ENCODE peak calls at places on chromosome 17, in four cellular contexts. G is transverse colon, P is H1, W is heart left ventricle. S is an unnamed sample.

GRCh38 chr17:20156196-20157077 is 147.3 kb downstream of the SPECC1 start:
- DNase-seq in G (peak), P (no peak), W (no peak), S (peak)

GRCh38 chr17:78174870-78175642 is 6.7 kb downstream of the SYNGR2 start:
- DNase-seq in G (peak), P (no peak), W (no peak), S (no peak)

GRCh38 chr17:69609495-69610315 is 195.2 kb downstream of the MAP2K6 start:
- DNase-seq in G (no peak), P (peak), W (no peak), S (no peak)

GRCh38 chr17:75077490-75078096 is 10.2 kb upstream of the SLC16A5 start:
- DNase-seq in G (peak), P (no peak), W (peak), S (peak)

GRCh38 chr17:17758443-17758842 is 77.2 kb downstream of the RAI1 start:
- DNase-seq in G (no peak), P (no peak), W (no peak), S (no peak)

GRCh38 chr17:17349724-17350106 is 46.5 kb downstream of the NT5M start:
- DNase-seq in G (no peak), P (no peak), W (no peak), S (no peak)

GRCh38 chr17:62996221-62996620 is 30.2 kb downstream of the TANC2 start:
- DNase-seq in G (no peak), P (no peak), W (no peak), S (no peak)

GRCh38 chr17:21007646-21008045 is 35.2 kb downstream of the USP22 start:
- DNase-seq in G (no peak), P (no peak), W (no peak), S (no peak)

GRCh38 chr17:35879748-35880654 is at the start of gene CCL5:
- DNase-seq in G (peak), P (no peak), W (no peak), S (no peak)

GRCh38 chr17:81302861-81303326 is 7.8 kb upstream of the SLC38A10 start:
- DNase-seq in G (no peak), P (no peak), W (no peak), S (no peak)

GRCh38 chr17:3834811-3835210 is 11.2 kb downstream of the NCBP3 start:
- DNase-seq in G (no peak), P (no peak), W (no peak), S (no peak)

GRCh38 chr17:10447035-10447931 is 22.1 kb downstream of the MYH4 start:
- DNase-seq in G (peak), P (no peak), W (no peak), S (no peak)

GRCh38 chr17:5825717-5826330 is 241.5 kb upstream of the NLRP1 start:
- DNase-seq in G (no peak), P (no peak), W (no peak), S (no peak)

GRCh38 chr17:80884811-80885210 is 106.8 kb upstream of the CHMP6 start:
- DNase-seq in G (no peak), P (no peak), W (peak), S (no peak)

GRCh38 chr17:36092228-36092627 is 2.3 kb upstream of the CCL3 start:
- DNase-seq in G (no peak), P (no peak), W (no peak), S (no peak)

GRCh38 chr17:1997587-1998425 is 27.3 kb downstream of the RTN4RL1 start:
- DNase-seq in G (peak), P (no peak), W (no peak), S (peak)

GRCh38 chr17:68809148-68809547 is 146.0 kb downstream of the ABCA8 start:
- DNase-seq in G (no peak), P (no peak), W (no peak), S (no peak)

GRCh38 chr17:29590261-29590978 is 972 bp upstream of the GIT1 start:
- DNase-seq in G (peak), P (no peak), W (peak), S (no peak)

GRCh38 chr17:33228548-33228947 is 64.5 kb downstream of the ASIC2 start:
- DNase-seq in G (no peak), P (no peak), W (peak), S (no peak)

GRCh38 chr17:8362651-8363332 is 13.7 kb downstream of the KRABD2 start:
- DNase-seq in G (no peak), P (no peak), W (no peak), S (no peak)

GRCh38 chr17:65588194-65588808 is 26.9 kb upstream of the AXIN2 start:
- DNase-seq in G (peak), P (no peak), W (peak), S (peak)

GRCh38 chr17:37339321-37339720 is 36.5 kb upstream of the C17orf78 start:
- DNase-seq in G (no peak), P (no peak), W (no peak), S (no peak)

DNA sequence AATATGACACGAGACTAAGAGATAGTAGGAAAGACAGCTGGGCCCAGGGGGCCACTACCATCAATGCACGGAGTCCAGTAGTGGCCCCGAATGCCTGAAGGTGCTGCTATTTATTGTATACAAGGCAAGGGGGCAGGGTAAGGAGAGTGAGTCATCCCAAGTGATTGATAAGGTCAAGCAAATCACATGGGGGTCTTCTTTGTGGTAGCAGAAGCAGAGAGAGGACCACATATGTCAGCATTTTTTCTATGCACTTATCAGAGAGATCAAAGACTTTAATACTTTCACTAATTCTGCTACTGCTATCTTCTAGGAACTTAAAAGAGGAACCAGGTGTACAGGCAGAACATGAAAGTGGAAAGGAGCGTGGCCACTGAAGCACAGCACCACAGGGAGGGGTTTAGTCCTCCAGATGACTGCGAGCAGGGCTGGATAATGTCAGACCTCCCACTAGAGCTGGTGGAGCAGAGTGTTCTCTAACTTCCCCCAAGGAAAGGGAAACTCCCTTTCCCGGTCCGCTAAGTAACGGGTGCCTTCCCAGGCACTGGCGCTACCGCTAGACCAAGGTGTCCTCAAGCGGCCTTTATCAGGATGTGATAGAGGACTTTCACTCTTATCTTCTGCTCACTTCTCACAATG is 26.4 kb upstream of the ARL4D start:
- DNase-seq in G (peak), P (no peak), W (peak), S (no peak)
- TF ChIP-seq POLR2A in G (no peak), P (no peak), W (no peak), S (no peak)

GRCh38 chr17:71184716-71185115 is 936.1 kb upstream of the SOX9 start:
- DNase-seq in G (no peak), P (no peak), W (peak), S (no peak)
- TF ChIP-seq CTCF in G (no peak), P (no peak), W (no peak), S (no peak)

DNA sequence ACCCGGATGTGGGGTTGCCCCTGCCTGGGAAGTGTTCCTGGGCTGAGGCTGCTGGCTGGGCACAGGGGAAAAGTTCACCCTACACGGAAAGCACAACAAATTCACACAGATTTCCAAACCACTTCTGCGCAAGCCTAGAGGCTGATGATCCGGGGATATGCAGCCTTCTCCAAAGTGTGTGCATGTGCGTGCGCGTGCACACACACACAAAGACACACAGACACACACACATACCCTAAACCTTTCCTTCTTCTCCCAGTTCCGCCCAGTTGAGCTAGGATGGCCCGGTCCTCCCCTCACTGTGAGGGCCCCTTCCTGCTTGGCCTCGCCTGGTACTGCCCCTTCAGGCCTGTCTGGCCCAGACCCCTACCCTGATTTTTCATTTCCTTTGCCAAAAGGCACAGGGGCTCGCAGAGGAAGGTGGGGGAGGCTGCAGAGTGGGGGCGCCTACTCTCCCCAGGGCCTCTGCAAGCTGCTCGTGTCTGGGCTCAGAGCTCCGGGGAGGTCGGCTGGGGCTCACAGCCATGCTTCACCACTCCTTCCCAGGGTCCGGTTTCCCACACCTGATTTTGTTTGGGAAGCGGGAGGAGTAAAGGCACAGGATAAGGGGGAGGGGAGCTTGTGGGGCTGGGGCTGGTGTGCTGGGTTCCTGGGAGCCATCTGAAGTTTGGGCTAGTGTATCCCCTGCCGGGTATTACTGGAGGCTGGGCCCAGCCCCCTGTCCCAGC is 144.7 kb downstream of the ENGASE start:
- DNase-seq in G (no peak), P (no peak), W (no peak), S (no peak)
- H3K4me3 ChIP-seq in G (no peak), P (no peak), W (no peak), S (no peak)

GRCh38 chr17:50708050-50709000 is 611 bp upstream of the ANKRD40 start:
- DNase-seq in G (no peak), P (no peak), W (no peak), S (no peak)
- TF ChIP-seq POLR2A in G (peak), P (no peak), W (no peak), S (no peak)

DNA sequence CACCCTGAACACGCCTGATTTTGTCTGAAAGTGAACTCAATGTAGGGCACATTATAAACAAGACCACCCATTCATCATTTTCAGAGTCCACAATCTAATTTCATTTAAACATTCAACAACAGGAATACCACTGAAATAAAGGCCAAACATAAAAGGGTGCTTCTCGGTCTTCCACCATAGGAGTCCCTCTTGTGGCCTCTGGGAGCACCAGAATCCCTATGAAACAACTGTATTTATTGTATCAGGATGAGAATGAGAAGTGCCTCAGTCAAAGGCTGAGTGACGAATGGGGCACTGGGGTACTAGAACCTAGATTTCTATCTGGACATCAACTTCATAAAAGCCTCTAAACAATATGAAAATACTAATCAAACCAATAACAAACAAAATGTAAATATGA is 40.4 kb downstream of the NXPH3 start:
- DNase-seq in G (no peak), P (no peak), W (no peak), S (no peak)
- TF ChIP-seq CTCF in G (peak), P (peak), W (peak), S (no peak)

DNA sequence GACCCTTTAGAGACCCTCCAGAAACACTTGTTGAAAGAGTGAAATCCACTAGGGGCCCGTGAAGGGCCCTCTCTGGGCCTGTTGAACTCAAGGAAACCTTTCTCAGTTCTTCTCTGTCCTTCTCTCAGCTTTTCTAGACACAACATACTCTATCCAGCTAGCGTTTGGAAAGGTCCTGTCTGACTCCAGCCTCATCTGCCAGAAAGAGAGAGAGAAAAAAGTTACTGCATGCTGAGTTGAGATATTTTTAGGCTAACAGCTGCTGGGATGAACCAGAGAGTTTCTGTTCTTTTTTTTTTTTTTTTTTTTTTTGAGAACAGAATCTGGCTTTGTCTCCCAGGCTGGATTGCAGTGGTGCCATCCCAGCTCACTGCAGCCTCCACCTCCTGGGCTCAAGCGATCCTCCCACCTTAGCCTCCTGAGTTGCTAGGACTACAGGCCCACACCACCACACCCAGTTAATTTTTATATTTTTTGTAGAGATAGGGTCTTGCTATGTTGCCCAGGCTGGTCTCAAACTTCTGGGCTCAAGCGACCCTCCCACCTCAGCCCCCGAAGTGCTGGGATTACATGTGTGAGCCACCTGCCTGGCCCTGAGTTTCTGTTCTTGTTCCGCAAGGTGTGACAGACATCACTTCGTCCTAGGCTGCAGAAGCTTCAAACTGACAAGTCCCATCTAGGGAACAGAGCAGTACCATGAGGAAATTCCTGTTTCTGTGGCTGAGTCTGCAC is 14.9 kb upstream of the TEX2 start:
- DNase-seq in G (no peak), P (no peak), W (no peak), S (no peak)
- H3K4me3 ChIP-seq in G (no peak), P (no peak), W (no peak), S (no peak)

GRCh38 chr17:77124192-77124908 is 16.4 kb upstream of the SEC14L1 start:
- DNase-seq in G (no peak), P (no peak), W (peak), S (peak)
- TF ChIP-seq POLR2A in G (no peak), P (no peak), W (no peak), S (no peak)

DNA sequence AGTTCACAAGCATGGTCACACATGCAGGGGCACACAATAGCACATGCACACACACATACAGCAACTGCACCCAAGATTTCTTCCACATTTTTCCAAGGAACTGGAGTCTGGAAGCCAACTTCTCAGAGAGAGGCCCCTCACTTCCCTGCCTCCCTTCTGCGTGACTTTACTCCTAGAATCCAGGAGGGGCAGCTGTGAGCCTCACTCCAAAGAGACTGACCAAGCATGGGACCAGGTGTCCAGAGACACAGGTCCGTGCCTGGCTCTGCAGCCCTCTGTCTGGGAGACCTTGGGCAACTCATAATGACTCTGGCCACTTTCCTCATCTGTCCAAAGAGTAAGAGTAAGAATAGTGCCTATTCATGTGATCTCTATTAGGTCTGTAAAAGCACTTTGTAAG is 104.7 kb upstream of the TMEM132E start:
- DNase-seq in G (no peak), P (no peak), W (no peak), S (no peak)
- TF ChIP-seq CTCF in G (no peak), P (peak), W (no peak), S (no peak)

DNA sequence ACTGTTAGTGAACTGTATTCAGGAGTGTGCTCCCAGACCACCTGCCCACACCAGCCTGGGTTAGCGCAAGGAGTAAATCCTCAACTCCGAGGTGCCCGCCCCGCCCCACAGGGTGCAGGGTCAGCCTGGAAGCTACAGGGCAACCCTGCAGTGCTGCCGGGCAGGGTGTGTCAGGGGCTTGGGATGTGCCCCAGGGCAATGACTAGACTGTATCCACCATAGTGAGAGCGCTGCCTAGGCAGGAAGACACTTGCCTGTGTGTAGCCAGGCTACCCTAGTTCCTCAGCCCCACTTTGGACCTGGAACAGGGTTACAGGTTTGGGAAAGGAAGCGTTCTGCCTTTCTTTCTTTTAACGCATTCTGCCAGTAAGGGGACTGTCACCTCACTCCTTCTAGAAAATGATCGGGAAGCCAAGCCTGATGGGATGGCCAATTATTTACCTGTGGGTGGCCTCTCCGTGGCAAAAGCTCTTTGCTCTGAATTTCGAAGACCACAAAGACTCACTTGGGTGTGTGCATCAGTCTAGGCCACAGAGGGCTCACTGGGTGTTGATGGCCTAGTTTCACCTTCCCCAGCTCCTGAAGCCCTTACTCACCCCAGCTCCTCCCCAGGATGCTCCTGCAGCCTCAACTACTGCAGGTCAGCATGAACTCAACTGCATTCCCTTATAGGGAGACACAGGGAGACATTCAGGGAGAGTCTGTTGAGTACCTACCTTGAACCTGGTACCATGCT is 90.9 kb downstream of the CCDC182 start:
- DNase-seq in G (no peak), P (no peak), W (no peak), S (no peak)
- H3K4me3 ChIP-seq in G (no peak), P (no peak), W (no peak), S (no peak)

GRCh38 chr17:41578971-41579370 is 7.1 kb upstream of the KRT9 start:
- DNase-seq in G (no peak), P (no peak), W (no peak), S (no peak)

GRCh38 chr17:41580244-41580575 is 6.5 kb downstream of the KRT14 start:
- DNase-seq in G (no peak), P (no peak), W (no peak), S (no peak)

GRCh38 chr17:41580651-41581365 is 5.9 kb downstream of the KRT14 start:
- DNase-seq in G (no peak), P (no peak), W (no peak), S (no peak)

GRCh38 chr17:41578538-41578937 is 6.7 kb upstream of the KRT9 start:
- DNase-seq in G (no peak), P (no peak), W (no peak), S (no peak)

DNA sequence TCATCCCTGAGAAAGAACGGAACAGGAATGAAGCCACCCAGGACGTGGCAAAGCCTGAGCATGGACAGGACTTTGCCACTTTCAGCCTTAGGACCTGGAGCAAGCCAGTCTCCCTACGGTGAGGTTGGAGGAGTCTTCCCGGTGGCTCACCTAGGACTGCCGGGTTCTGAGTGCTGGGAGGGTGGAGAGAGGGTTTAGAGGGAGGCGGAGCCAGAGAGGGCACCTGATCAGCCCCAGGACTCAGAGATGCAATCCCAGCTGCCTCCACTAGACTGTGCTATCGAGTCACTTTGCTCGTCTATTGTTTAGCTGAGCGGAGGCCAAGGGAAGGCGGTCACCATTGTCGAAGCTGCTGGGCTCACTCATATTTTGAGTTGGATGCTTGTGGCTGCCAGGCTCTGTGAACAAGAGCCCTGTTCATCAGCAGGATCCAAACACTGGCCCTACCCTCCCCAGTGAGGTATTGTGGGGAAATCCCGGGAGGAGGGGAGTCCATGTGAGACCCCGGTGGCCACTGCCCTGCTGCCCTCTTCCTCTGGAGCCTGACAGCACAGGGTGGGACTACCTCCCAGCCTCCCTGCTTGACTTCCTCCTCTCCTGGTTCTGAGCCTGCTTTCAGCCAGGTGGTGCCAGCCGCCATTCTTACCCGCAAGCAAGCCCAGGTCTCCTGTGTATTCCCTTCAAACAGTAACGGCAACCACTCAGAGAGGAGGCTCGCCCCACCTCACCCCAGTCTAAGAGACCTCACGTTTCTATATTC is 7.0 kb downstream of the KRT14 start:
- DNase-seq in G (peak), P (peak), W (peak), S (peak)
- TF ChIP-seq POLR2A in G (peak), P (peak), W (no peak), S (peak)

S was measured in prostate gland.